ENCODE peak calls at places on chromosomes 3 and 15, in seven cellular contexts. P is AG10803; J is stimulated activated CD8-positive, alpha-beta memory T cell treated with anti-CD3 and anti-CD28 coated beads, Interleukin-4, amount 100 ng/mL, for 4 hours; Z is CD8-positive, alpha-beta memory T cell; O is HL-60; U is HEK293T; H is AG08395. I is an unnamed sample.

GRCh38 chr3:161607056-161607455 is 110.4 kb downstream of the OTOL1 start:
- DNase-seq in H (no peak), U (no peak), J (no peak), O (no peak), P (no peak), Z (no peak), I (no peak)

GRCh38 chr3:157132936-157133335 is 27.0 kb downstream of the CCNL1 start:
- DNase-seq in P (peak), O (no peak), J (no peak), H (no peak), Z (no peak), U (no peak), I (no peak)

GRCh38 chr3:143784446-143784845 is 63.8 kb downstream of the SLC9A9 start:
- DNase-seq in O (no peak), Z (no peak), P (no peak), H (no peak), J (no peak), U (no peak), I (no peak)

GRCh38 chr3:126402178-126402577 is 7.5 kb downstream of the CFAP100 start:
- DNase-seq in U (no peak), P (no peak), O (no peak), H (no peak), Z (no peak), J (no peak), I (no peak)

GRCh38 chr3:184234671-184235380 is 5.4 kb downstream of the VWA5B2 start:
- DNase-seq in U (no peak), Z (no peak), O (no peak), H (no peak), J (no peak), P (no peak), I (no peak)

GRCh38 chr3:8618950-8619349 is 25.6 kb downstream of the SSUH2 start:
- DNase-seq in H (no peak), P (no peak), Z (no peak), J (no peak), U (no peak), O (no peak), I (no peak)

GRCh38 chr15:98815207-98815606 is 166.9 kb downstream of the IGF1R start:
- DNase-seq in J (no peak), U (no peak), O (no peak), Z (no peak), P (no peak), H (no peak), I (no peak)

GRCh38 chr15:67025719-67026118 is 39.7 kb upstream of the SMAD3 start:
- DNase-seq in H (peak), J (no peak), U (no peak), P (peak), O (peak), Z (no peak), I (no peak)

GRCh38 chr15:82165948-82166376 is 96.6 kb downstream of the EFL1 start:
- DNase-seq in Z (no peak), P (peak), U (no peak), O (no peak), H (no peak), J (no peak), I (no peak)

GRCh38 chr3:28053759-28054158 is 187.7 kb upstream of the CMC1 start:
- DNase-seq in J (no peak), Z (no peak), P (peak), O (no peak), H (peak), U (no peak), I (no peak)

GRCh38 chr3:8441969-8442559 is 59.6 kb upstream of the LMCD1 start:
- DNase-seq in H (peak), U (peak), J (no peak), Z (no peak), P (peak), O (no peak), I (peak)